ENCODE peak calls at places on chromosomes 7 and 10, in six cellular contexts. A is heart left ventricle, O is neural progenitor cell, V is PC-9, U is iPS DF 6.9, H is left lung. N is an unnamed sample.

GRCh38 chr10:18400201-18400910 is 251.0 kb downstream of the NSUN6 start:
- DNase-seq in A (no peak), O (peak), V (no peak), U (no peak), H (no peak), N (no peak)

GRCh38 chr10:67788028-67788886 is 49.7 kb downstream of the DNAJC12 start:
- DNase-seq in A (peak), O (peak), V (peak), U (peak), H (peak), N (peak)

GRCh38 chr10:83607959-83608745 is 531.2 kb upstream of the GHITM start:
- DNase-seq in A (no peak), O (no peak), V (no peak), U (no peak), H (no peak), N (no peak)

GRCh38 chr7:94266278-94266677 is 128.4 kb upstream of the COL1A2 start:
- DNase-seq in A (no peak), O (no peak), V (no peak), U (no peak), H (no peak), N (no peak)

GRCh38 chr7:94451276-94451675 is 56.6 kb downstream of the COL1A2 start:
- DNase-seq in A (no peak), O (no peak), V (no peak), U (no peak), H (no peak), N (no peak)

GRCh38 chr7:81029523-81029922 is 110.7 kb upstream of the SEMA3C start:
- DNase-seq in A (no peak), O (no peak), V (no peak), U (no peak), H (no peak), N (no peak)

GRCh38 chr7:103082497-103082896 is 7.6 kb downstream of the ARMC10 start:
- DNase-seq in A (no peak), O (no peak), V (no peak), U (no peak), H (no peak), N (no peak)

GRCh38 chr10:123573236-123574147 is 92.7 kb upstream of the GPR26 start:
- DNase-seq in A (no peak), O (peak), V (peak), U (peak), H (peak), N (peak)

GRCh38 chr7:102284891-102285540 is 1.7 kb upstream of the SH2B2 start:
- DNase-seq in A (peak), O (no peak), V (no peak), U (no peak), H (peak), N (peak)

GRCh38 chr10:95867866-95868265 is 39.9 kb upstream of the CC2D2B start:
- DNase-seq in A (no peak), O (no peak), V (no peak), U (no peak), H (no peak), N (no peak)

GRCh38 chr10:74871595-74872382 is 45.4 kb downstream of the KAT6B start:
- DNase-seq in A (no peak), O (no peak), V (no peak), U (no peak), H (no peak), N (no peak)

GRCh38 chr7:38453187-38453586 is 178.0 kb downstream of the AMPH start:
- DNase-seq in A (no peak), O (peak), V (no peak), U (no peak), H (no peak), N (no peak)

GRCh38 chr7:86201767-86202166 is 441.9 kb upstream of the GRM3 start:
- DNase-seq in A (no peak), O (no peak), V (no peak), U (no peak), H (peak), N (no peak)

GRCh38 chr7:40200791-40201190 is 66.0 kb downstream of the SUGCT start:
- DNase-seq in A (no peak), O (no peak), V (no peak), U (no peak), H (no peak), N (no peak)

GRCh38 chr10:35375091-35375765 is 38.9 kb downstream of the CCNY start:
- DNase-seq in A (no peak), O (no peak), V (no peak), U (no peak), H (no peak), N (no peak)

GRCh38 chr10:127013251-127013656 is 108.0 kb downstream of the DOCK1 start:
- DNase-seq in A (peak), O (peak), V (peak), U (no peak), H (no peak), N (peak)

GRCh38 chr10:90204956-90205695 is 503.7 kb downstream of the KIF20B start:
- DNase-seq in A (no peak), O (no peak), V (no peak), U (no peak), H (no peak), N (no peak)

GRCh38 chr10:108393111-108393510 is 1228.6 kb upstream of the SORCS1 start:
- DNase-seq in A (no peak), O (no peak), V (no peak), U (no peak), H (no peak), N (no peak)

GRCh38 chr10:22016046-22016705 is 12.6 kb upstream of the DNAJC1 start:
- DNase-seq in A (no peak), O (no peak), V (no peak), U (no peak), H (no peak), N (no peak)

GRCh38 chr7:31776616-31777015 is 89.6 kb downstream of the PPP1R17 start:
- DNase-seq in A (no peak), O (peak), V (no peak), U (no peak), H (no peak), N (no peak)

GRCh38 chr7:143237363-143237762 is 15.5 kb downstream of the TAS2R40 start:
- DNase-seq in A (no peak), O (no peak), V (no peak), U (no peak), H (no peak), N (no peak)

GRCh38 chr10:84194424-84195043 is at the start of gene CDHR1:
- DNase-seq in A (peak), O (peak), V (no peak), U (no peak), H (no peak), N (peak)

GRCh38 chr7:85750454-85750949 is 563.6 kb upstream of the SEMA3D start:
- DNase-seq in A (no peak), O (peak), V (peak), U (peak), H (peak), N (peak)

GRCh38 chr10:77173615-77174461 is 463.8 kb downstream of the KCNMA1 start:
- DNase-seq in A (peak), O (peak), V (peak), U (peak), H (no peak), N (peak)

GRCh38 chr7:115679976-115680375 is 350.6 kb downstream of the TFEC start:
- DNase-seq in A (no peak), O (peak), V (no peak), U (peak), H (no peak), N (peak)

GRCh38 chr7:2316578-2316977 is 2.3 kb upstream of the SNX8 start:
- DNase-seq in A (no peak), O (no peak), V (no peak), U (no peak), H (peak), N (no peak)

GRCh38 chr7:2312272-2312929 is 1.8 kb downstream of the SNX8 start:
- DNase-seq in A (no peak), O (no peak), V (no peak), U (no peak), H (peak), N (no peak)

GRCh38 chr7:2314209-2314955 is at the start of gene SNX8:
- DNase-seq in A (peak), O (peak), V (peak), U (peak), H (peak), N (peak)

GRCh38 chr7:2315787-2316186 is 1.5 kb upstream of the SNX8 start:
- DNase-seq in A (no peak), O (no peak), V (no peak), U (no peak), H (no peak), N (no peak)

DNA sequence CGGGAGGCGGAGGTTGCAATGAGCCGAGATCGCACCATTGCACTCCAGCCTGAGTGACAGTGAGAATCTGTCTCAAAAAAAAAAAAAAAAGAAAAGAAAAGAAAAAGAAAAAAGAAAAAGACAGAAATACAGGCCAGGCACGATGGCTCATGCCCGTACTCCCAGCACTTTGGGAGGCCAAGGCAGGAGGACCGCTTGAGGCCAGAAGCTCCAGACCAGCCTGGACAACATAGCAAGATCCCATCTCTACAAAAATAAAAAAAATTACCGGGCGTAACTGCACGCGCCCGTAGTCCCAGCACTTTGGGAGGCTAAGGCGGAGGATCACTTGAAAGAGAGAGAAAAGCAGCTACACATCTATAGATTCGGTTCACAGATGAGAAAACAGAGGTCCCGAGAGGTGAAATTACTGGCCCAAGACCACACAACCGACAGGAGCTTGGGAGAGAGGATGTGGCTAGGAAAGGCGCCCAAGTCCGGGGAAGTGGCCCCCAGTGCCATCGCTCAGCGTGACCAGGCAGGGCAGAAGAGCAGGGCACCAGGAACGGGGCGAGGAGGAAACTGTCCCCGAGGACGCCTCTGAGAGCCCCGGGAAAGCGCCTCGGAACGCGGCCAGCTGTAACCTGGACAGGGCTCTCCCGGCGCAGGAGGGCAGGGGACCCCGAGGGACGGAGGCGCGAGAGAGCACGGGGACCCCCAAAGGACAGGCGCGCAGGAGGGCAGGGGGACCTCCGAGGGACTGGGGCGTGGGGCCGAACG is 612 bp downstream of the SNX8 start:
- DNase-seq in A (peak), O (no peak), V (peak), U (no peak), H (peak), N (peak)
- H3K27ac ChIP-seq in A (peak), O (no peak), V (no peak), U (no peak), H (peak), N (peak)

GRCh38 chr10:28879875-28880381 is 202.6 kb downstream of the BAMBI start:
- DNase-seq in A (peak), O (peak), V (no peak), U (no peak), H (no peak), N (no peak)
- H3K27ac ChIP-seq in A (peak), O (no peak), V (no peak), U (no peak), H (peak), N (no peak)

DNA sequence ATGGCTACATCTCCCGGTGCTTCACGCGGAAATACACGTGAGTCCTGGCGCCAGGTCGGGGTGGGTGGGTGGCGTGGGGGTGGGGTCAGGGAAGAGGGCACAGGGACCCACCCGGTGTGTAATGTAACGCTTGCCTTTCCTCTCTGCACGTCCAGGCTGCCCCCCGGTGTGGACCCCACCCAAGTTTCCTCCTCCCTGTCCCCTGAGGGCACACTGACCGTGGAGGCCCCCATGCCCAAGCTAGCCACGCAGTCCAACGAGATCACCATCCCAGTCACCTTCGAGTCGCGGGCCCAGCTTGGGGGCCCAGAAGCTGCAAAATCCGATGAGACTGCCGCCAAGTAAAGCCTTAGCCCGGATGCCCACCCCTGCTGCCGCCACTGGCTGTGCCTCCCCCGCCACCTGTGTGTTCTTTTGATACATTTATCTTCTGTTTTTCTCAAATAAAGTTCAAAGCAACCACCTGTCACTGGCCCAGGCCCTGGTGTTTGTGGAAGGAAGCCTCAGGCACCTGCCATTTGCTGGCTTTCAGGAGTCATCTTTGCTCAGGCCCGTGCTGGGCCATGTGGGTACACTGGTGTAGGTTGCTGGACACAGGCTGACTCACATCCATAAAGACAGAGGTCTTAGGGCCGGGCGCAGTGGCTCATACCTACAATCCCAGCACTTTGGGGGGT is 1.5 kb downstream of the HSPB1 start:
- DNase-seq in A (no peak), O (no peak), V (no peak), U (no peak), H (peak), N (no peak)
- H3K27ac ChIP-seq in A (peak), O (no peak), V (peak), U (no peak), H (peak), N (peak)

DNA sequence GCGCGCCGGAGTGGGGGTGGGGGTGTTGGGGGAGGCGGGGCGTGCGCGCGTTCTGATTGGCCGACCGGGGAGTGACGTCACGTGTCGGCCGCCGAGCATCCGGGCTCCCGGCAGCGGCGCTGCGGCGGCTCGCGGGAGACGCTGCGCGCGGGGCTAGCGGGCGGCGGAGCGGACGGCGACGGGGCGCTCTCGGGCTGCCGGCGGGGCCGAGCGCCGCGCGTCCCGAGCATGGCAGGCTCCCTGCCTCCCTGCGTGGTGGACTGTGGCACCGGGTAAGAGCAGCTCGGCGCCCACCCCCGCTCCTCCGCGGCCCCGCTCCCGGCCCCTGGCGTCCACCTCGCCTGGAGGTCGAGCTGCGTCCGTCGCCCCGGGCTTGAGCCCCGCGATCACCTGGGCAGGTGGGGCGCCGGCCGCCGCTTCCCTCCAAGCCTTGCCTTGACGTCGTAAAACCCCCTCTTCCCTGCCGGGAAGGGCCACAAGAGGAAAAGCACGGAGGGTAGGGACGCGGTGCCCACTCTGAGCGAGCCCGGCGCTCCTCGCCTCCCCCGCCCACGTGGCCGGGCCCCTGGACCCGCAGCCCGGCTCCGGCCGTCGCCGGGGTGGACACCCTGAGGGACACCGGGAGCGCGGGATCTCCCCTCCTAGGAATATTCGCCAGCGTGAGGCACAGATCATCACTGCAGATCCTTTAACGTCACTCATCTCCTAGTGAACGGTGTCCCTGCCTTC is at the start of gene ACTR3B:
- DNase-seq in A (peak), O (peak), V (peak), U (peak), H (peak), N (peak)
- H3K27ac ChIP-seq in A (peak), O (no peak), V (peak), U (no peak), H (peak), N (peak)

GRCh38 chr10:100858258-100858657 is 54.5 kb upstream of the SLF2 start:
- DNase-seq in A (no peak), O (no peak), V (no peak), U (no peak), H (no peak), N (no peak)

GRCh38 chr10:100859204-100859763 is 53.5 kb upstream of the SLF2 start:
- DNase-seq in A (no peak), O (no peak), V (no peak), U (no peak), H (no peak), N (no peak)

GRCh38 chr10:100863433-100863832 is 49.3 kb upstream of the SLF2 start:
- DNase-seq in A (no peak), O (no peak), V (no peak), U (no peak), H (peak), N (no peak)

GRCh38 chr10:100858742-100859141 is 54.0 kb upstream of the SLF2 start:
- DNase-seq in A (no peak), O (no peak), V (no peak), U (no peak), H (no peak), N (no peak)
- H3K27ac ChIP-seq in A (no peak), O (no peak), V (no peak), U (no peak), H (no peak), N (no peak)

GRCh38 chr7:107044347-107045194 is at the start of gene PRKAR2B:
- DNase-seq in A (peak), O (peak), V (peak), U (peak), H (peak), N (peak)
- H3K27ac ChIP-seq in A (peak), O (peak), V (no peak), U (no peak), H (peak), N (peak)

DNA sequence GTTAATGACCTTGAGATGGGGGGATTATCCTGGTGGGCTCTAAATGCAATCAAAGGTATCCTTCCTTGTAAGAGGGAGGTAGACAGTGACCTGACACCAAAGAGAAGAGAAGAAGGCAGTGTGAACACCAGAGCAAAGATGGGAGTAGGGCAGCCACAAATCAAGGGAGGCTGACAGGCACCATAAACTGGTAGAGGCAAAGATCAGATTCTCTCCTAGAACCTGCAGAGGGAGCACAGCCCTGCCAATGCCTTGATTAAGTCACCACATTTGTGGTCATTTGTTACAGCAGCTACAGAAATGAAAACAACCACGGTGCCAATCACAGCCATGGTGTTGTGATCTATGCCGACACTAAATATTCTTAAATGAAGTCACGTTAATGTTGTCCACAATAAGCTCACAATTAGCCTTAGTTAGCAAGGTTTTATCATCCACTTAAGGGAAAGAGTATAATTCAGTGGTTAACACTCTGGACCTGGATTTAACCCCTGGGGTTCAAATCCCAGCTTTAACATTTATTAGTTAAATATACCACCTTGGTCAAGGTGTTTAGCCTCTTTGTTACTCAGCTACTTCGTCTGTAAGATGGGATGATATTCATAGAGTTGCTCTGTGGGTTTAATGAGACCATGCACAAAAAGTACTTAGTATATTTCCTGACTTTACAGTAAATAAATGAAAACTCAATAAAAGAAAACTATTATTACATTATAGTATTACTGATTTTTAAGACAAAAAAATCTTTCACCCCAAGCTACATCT is 70.8 kb downstream of the SGMS1 start:
- DNase-seq in A (no peak), O (peak), V (no peak), U (no peak), H (no peak), N (no peak)
- H3K27ac ChIP-seq in A (no peak), O (no peak), V (no peak), U (no peak), H (peak), N (no peak)

DNA sequence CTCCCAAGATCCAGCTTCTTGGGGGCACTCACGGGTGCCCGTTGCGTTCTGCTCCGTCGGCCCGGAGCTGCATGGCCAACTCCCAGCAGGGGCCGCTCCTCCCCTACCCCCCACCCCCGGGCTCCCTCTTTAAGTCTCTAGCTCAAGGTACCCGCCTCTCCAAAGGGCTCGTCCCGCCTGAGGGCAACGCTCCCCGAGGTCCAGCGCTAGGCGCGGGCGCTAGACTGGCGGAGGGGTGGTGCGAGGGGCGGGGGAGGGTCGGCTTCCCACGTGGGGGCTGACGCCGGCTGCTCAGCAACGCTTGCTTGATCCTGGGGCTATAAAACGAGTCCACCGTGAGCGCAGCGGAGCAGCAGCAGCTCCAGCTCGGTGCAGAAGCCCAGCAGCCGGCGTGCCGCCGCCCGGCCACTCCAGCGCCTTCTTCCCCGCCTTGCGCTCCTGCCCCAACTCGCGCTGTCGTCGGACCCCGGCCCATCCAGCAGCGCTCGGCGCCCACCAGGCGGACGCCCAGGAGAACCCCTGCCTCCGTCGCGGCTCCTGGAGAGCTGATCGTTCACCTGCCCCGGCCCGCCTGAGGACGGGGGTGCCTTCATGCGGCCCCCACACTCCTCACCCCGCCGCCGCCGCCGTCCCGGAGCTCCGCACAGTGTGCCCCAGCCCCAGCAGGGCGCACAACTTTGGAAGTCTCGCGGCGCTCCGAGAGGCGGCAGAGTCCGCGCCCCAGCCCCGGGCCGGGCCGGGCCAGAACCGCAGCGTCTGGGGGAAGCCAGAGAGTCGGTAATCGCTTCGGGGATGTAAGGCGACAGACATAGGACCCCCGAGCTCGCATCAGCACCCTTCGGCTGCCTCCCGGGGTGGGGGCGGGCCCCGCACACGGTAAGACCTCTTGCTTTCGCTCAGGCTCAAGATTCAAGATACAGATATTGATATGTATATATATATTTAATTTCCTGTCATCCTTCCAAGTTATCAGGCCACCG is at the start of gene ADRA2A:
- DNase-seq in A (peak), O (peak), V (no peak), U (peak), H (peak), N (peak)
- H3K27ac ChIP-seq in A (no peak), O (no peak), V (no peak), U (no peak), H (no peak), N (no peak)

GRCh38 chr10:125162181-125162906 is 2.0 kb upstream of the CTBP2 start:
- DNase-seq in A (no peak), O (peak), V (peak), U (no peak), H (peak), N (no peak)
- H3K27ac ChIP-seq in A (peak), O (no peak), V (peak), U (no peak), H (no peak), N (peak)

N was measured in thyroid gland.